ENCODE peak calls at places on chromosomes 12 and 14, in four cellular contexts. One of them, this sample, is unnamed. For H4K20me1, the result is how much of the 10 kb centered on the place peaks cover.

GRCh38 chr12:88553941-88554658 is 26.2 kb downstream of the KITLG start:
- DNase-seq in H1: no peak
- DNase-seq in astrocyte: peak
- DNase-seq in SK-N-SH: peak
- DNase-seq in this sample: peak

GRCh38 chr12:105204916-105205315 is 31.1 kb downstream of the APPL2 start:
- DNase-seq in H1: no peak
- DNase-seq in astrocyte: peak
- DNase-seq in SK-N-SH: no peak
- DNase-seq in this sample: no peak

GRCh38 chr12:50132505-50133135 is 20.6 kb downstream of the COX14 start:
- DNase-seq in H1: no peak
- DNase-seq in astrocyte: no peak
- DNase-seq in SK-N-SH: peak
- DNase-seq in this sample: no peak

GRCh38 chr12:27592548-27592947 is 68.5 kb downstream of the PPFIBP1 start:
- DNase-seq in H1: no peak
- DNase-seq in astrocyte: peak
- DNase-seq in SK-N-SH: no peak
- DNase-seq in this sample: peak

GRCh38 chr14:79253576-79253975 is 957.7 kb downstream of the DIO2 start:
- DNase-seq in H1: no peak
- DNase-seq in astrocyte: no peak
- DNase-seq in SK-N-SH: no peak
- DNase-seq in this sample: no peak

GRCh38 chr12:104226672-104227071 is 11.1 kb downstream of the TXNRD1 start:
- DNase-seq in H1: no peak
- DNase-seq in astrocyte: peak
- DNase-seq in SK-N-SH: no peak
- DNase-seq in this sample: peak

GRCh38 chr12:109947511-109947910 is 47.4 kb downstream of the TCHP start:
- DNase-seq in H1: no peak
- DNase-seq in astrocyte: peak
- DNase-seq in SK-N-SH: no peak
- DNase-seq in this sample: peak

GRCh38 chr14:81633496-81633895 is 99.8 kb upstream of the SEL1L start:
- DNase-seq in H1: no peak
- DNase-seq in astrocyte: no peak
- DNase-seq in SK-N-SH: no peak
- DNase-seq in this sample: no peak

GRCh38 chr14:50954811-50955372 is 10.6 kb upstream of the PYGL start:
- DNase-seq in H1: no peak
- DNase-seq in astrocyte: peak
- DNase-seq in SK-N-SH: peak
- DNase-seq in this sample: peak

GRCh38 chr12:27198036-27198435 is 46.0 kb upstream of the STK38L start:
- DNase-seq in H1: no peak
- DNase-seq in astrocyte: peak
- DNase-seq in SK-N-SH: no peak
- DNase-seq in this sample: peak

GRCh38 chr14:101480022-101480746 is 81.1 kb upstream of the DIO3 start:
- DNase-seq in H1: no peak
- DNase-seq in astrocyte: no peak
- DNase-seq in SK-N-SH: no peak
- DNase-seq in this sample: no peak

GRCh38 chr12:44960856-44961255 is 84.7 kb upstream of the NELL2 start:
- DNase-seq in H1: no peak
- DNase-seq in astrocyte: no peak
- DNase-seq in SK-N-SH: no peak
- DNase-seq in this sample: no peak

DNA sequence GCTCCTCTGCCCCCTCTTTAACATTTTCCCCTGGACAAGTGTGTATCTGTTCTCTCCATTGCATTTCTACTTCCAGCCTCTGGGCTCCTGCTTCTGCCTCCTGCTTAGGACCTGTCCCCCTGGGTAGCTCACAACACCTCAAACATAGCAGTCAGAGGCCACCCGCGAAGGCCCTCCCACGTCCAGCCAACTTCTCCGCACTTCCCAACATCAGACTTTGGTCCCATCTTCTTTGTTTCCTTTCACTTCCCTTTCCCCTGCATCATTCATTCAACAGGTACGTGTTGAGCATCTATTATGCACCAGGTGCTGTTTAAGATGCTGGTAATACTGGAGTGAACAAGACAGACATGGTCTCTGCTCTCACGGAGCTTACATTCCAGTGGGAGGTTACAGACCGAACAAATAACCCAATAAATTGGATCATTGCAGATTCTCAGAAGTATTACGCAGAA is 3.1 kb downstream of the C12orf57 start:
- DNase-seq in H1: no peak
- DNase-seq in astrocyte: no peak
- DNase-seq in SK-N-SH: no peak
- DNase-seq in this sample: no peak
- H3K27ac ChIP-seq in H1: peak
- H3K27ac ChIP-seq in astrocyte: no peak
- H3K27ac ChIP-seq in SK-N-SH: no peak
- H3K27ac ChIP-seq in this sample: no peak

GRCh38 chr12:108822458-108823205 is 34.8 kb downstream of the SSH1 start:
- DNase-seq in H1: no peak
- DNase-seq in astrocyte: no peak
- DNase-seq in SK-N-SH: peak
- DNase-seq in this sample: no peak
- H4K20me1 ChIP-seq in H1: under half
- H4K20me1 ChIP-seq in astrocyte: under half
- H4K20me1 ChIP-seq in SK-N-SH: under half
- H4K20me1 ChIP-seq in this sample: under half

DNA sequence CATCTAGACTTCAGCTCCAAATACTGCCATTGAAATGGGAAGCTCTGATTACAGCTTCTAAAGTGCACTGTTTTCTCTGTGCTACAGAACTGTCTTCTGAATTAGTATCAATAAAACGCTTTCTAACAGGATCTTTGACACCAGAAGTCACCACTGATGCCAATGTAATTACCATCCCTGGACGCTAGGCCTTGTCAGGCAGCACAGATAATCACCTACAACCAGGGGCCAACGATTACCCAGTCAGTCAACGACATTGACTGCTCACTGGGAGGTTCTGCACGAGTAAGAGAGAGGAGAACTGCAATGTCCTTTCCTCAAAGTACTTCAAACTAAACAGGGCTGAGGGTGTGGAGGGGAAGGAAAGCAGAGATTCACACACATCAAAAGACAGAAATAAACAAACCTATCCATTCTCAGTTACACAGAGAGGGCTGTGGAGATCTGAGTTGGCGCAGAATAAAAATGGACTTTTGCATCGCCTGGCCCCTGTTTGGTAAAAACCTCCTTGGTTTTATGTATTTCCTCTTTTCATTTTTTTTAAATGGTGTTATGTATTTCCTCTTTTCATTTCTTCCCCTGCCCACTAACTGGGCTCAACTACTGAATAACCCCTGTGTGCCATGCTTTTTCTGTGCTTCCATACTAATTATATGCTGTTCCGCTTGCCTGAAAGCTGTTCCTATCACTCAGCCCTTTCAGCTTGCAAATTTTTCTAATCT is 492.2 kb downstream of the APAF1 start:
- DNase-seq in H1: no peak
- DNase-seq in astrocyte: no peak
- DNase-seq in SK-N-SH: no peak
- DNase-seq in this sample: no peak
- H3K27ac ChIP-seq in H1: no peak
- H3K27ac ChIP-seq in astrocyte: no peak
- H3K27ac ChIP-seq in SK-N-SH: no peak
- H3K27ac ChIP-seq in this sample: no peak

GRCh38 chr12:89693639-89694202 is 14.9 kb downstream of the ATP2B1 start:
- DNase-seq in H1: no peak
- DNase-seq in astrocyte: peak
- DNase-seq in SK-N-SH: no peak
- DNase-seq in this sample: no peak
- H4K20me1 ChIP-seq in H1: under half
- H4K20me1 ChIP-seq in astrocyte: under half
- H4K20me1 ChIP-seq in SK-N-SH: under half
- H4K20me1 ChIP-seq in this sample: under half

GRCh38 chr12:11813422-11813813 is 163.9 kb downstream of the ETV6 start:
- DNase-seq in H1: no peak
- DNase-seq in astrocyte: no peak
- DNase-seq in SK-N-SH: no peak
- DNase-seq in this sample: no peak
- H3K27ac ChIP-seq in H1: no peak
- H3K27ac ChIP-seq in astrocyte: peak
- H3K27ac ChIP-seq in SK-N-SH: peak
- H3K27ac ChIP-seq in this sample: no peak